ENCODE peak calls at places on chromosomes 12 and 14, in eight cellular contexts. One of them, this sample, is unnamed.

GRCh38 chr14:100022772-100023451 is 42.3 kb upstream of the EVL start:
- DNase-seq in suprapubic skin: no peak
- DNase-seq in tibial nerve: no peak
- DNase-seq in A549: no peak
- DNase-seq in transverse colon: no peak
- DNase-seq in ovary: no peak
- DNase-seq in GM12878: no peak
- DNase-seq in HepG2: no peak
- DNase-seq in this sample: no peak

GRCh38 chr14:85531594-85532391 is 1.8 kb downstream of the FLRT2 start:
- DNase-seq in transverse colon: no peak
- DNase-seq in HepG2: no peak
- DNase-seq in ovary: peak; percentile 86
- DNase-seq in A549: peak; percentile 32
- DNase-seq in GM12878: no peak
- DNase-seq in tibial nerve: peak; percentile 65
- DNase-seq in suprapubic skin: peak; percentile 84
- DNase-seq in this sample: peak; percentile 26

GRCh38 chr12:21906919-21907642 is 34.1 kb downstream of the ABCC9 start:
- DNase-seq in ovary: no peak
- DNase-seq in tibial nerve: no peak
- DNase-seq in suprapubic skin: no peak
- DNase-seq in transverse colon: no peak
- DNase-seq in A549: no peak
- DNase-seq in HepG2: no peak
- DNase-seq in GM12878: no peak
- DNase-seq in this sample: no peak

GRCh38 chr12:83827860-83828259 is 1084.7 kb downstream of the SLC6A15 start:
- DNase-seq in HepG2: no peak
- DNase-seq in GM12878: no peak
- DNase-seq in transverse colon: no peak
- DNase-seq in tibial nerve: no peak
- DNase-seq in ovary: no peak
- DNase-seq in suprapubic skin: no peak
- DNase-seq in A549: no peak
- DNase-seq in this sample: no peak

GRCh38 chr14:24171422-24172260 is at the start of gene REC8:
- DNase-seq in ovary: peak; percentile 85
- DNase-seq in GM12878: peak; percentile 82
- DNase-seq in tibial nerve: peak; percentile 63
- DNase-seq in A549: no peak
- DNase-seq in transverse colon: peak; percentile 74
- DNase-seq in suprapubic skin: peak; percentile 74
- DNase-seq in HepG2: no peak
- DNase-seq in this sample: peak; percentile 82

GRCh38 chr12:68675098-68675842 is 11.5 kb upstream of the NUP107 start:
- DNase-seq in tibial nerve: no peak
- DNase-seq in HepG2: no peak
- DNase-seq in GM12878: no peak
- DNase-seq in suprapubic skin: no peak
- DNase-seq in transverse colon: peak; percentile 64
- DNase-seq in ovary: no peak
- DNase-seq in A549: no peak
- DNase-seq in this sample: peak; percentile 48

GRCh38 chr14:71666579-71667145 is 265.6 kb upstream of the RGS6 start:
- DNase-seq in ovary: no peak
- DNase-seq in tibial nerve: no peak
- DNase-seq in transverse colon: no peak
- DNase-seq in suprapubic skin: no peak
- DNase-seq in HepG2: no peak
- DNase-seq in A549: no peak
- DNase-seq in GM12878: no peak
- DNase-seq in this sample: no peak

GRCh38 chr12:88663001-88663400 is 82.7 kb upstream of the KITLG start:
- DNase-seq in tibial nerve: no peak
- DNase-seq in suprapubic skin: no peak
- DNase-seq in transverse colon: no peak
- DNase-seq in A549: no peak
- DNase-seq in HepG2: no peak
- DNase-seq in ovary: no peak
- DNase-seq in GM12878: no peak
- DNase-seq in this sample: no peak

GRCh38 chr14:103802353-103802752 is 45.0 kb downstream of the PPP1R13B start:
- DNase-seq in transverse colon: no peak
- DNase-seq in HepG2: no peak
- DNase-seq in suprapubic skin: no peak
- DNase-seq in GM12878: no peak
- DNase-seq in tibial nerve: no peak
- DNase-seq in ovary: no peak
- DNase-seq in A549: no peak
- DNase-seq in this sample: no peak

GRCh38 chr14:85415015-85415712 is 114.8 kb upstream of the FLRT2 start:
- DNase-seq in tibial nerve: peak; percentile 18
- DNase-seq in GM12878: no peak
- DNase-seq in A549: peak; percentile 85
- DNase-seq in transverse colon: no peak
- DNase-seq in ovary: peak; percentile 42
- DNase-seq in HepG2: peak; percentile 64
- DNase-seq in suprapubic skin: peak; percentile 68
- DNase-seq in this sample: no peak

GRCh38 chr14:101934751-101935150 is 29.6 kb upstream of the DYNC1H1 start:
- DNase-seq in suprapubic skin: peak; percentile 36
- DNase-seq in tibial nerve: no peak
- DNase-seq in HepG2: no peak
- DNase-seq in A549: no peak
- DNase-seq in transverse colon: no peak
- DNase-seq in ovary: peak; percentile 28
- DNase-seq in GM12878: no peak
- DNase-seq in this sample: no peak
- TF ChIP-seq EP300 in suprapubic skin: no peak
- TF ChIP-seq EP300 in tibial nerve: no peak
- TF ChIP-seq EP300 in HepG2: no peak
- TF ChIP-seq EP300 in A549: no peak
- TF ChIP-seq EP300 in transverse colon: no peak
- TF ChIP-seq EP300 in ovary: no peak
- TF ChIP-seq EP300 in GM12878: no peak
- TF ChIP-seq EP300 in this sample: no peak

GRCh38 chr12:25025260-25025659 is 76.4 kb upstream of the BCAT1 start:
- DNase-seq in HepG2: no peak
- DNase-seq in tibial nerve: no peak
- DNase-seq in A549: no peak
- DNase-seq in suprapubic skin: no peak
- DNase-seq in ovary: no peak
- DNase-seq in transverse colon: no peak
- DNase-seq in GM12878: no peak
- DNase-seq in this sample: no peak
- H3K4me3 ChIP-seq in HepG2: no peak overlapping the region
- H3K4me3 ChIP-seq in tibial nerve: no peak overlapping the region
- H3K4me3 ChIP-seq in A549: no peak overlapping the region
- H3K4me3 ChIP-seq in suprapubic skin: no peak overlapping the region
- H3K4me3 ChIP-seq in ovary: no peak overlapping the region
- H3K4me3 ChIP-seq in transverse colon: no peak overlapping the region
- H3K4me3 ChIP-seq in GM12878: no peak overlapping the region
- H3K4me3 ChIP-seq in this sample: no peak overlapping the region

DNA sequence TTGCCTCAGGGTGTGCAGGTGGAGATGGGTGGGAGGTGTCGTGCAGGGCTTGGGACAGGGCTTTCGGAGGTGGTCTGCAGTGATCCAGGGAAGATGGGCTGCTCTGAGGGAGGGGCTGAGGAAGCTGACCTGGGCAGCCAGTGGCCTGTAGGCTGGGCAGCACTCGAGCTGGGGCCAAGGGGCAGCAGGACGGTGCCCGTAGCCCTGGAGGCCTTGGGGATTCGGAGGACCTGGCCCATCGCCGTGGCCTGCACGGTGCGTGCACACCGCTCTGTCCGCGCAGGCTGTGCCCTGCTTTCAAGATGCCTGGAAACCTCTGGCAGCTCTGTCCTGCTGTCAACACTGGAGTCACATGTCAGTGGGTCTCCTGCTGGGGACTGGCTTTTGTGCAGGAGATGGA is 9.1 kb downstream of the PACS2 start:
- DNase-seq in tibial nerve: no peak
- DNase-seq in GM12878: no peak
- DNase-seq in ovary: no peak
- DNase-seq in A549: no peak
- DNase-seq in transverse colon: no peak
- DNase-seq in suprapubic skin: no peak
- DNase-seq in HepG2: no peak
- DNase-seq in this sample: no peak
- TF ChIP-seq EP300 in tibial nerve: no peak
- TF ChIP-seq EP300 in GM12878: no peak
- TF ChIP-seq EP300 in ovary: no peak
- TF ChIP-seq EP300 in A549: no peak
- TF ChIP-seq EP300 in transverse colon: no peak
- TF ChIP-seq EP300 in suprapubic skin: no peak
- TF ChIP-seq EP300 in HepG2: no peak
- TF ChIP-seq EP300 in this sample: no peak

GRCh38 chr14:75049731-75050201 is 1.5 kb downstream of the MLH3 start:
- DNase-seq in HepG2: no peak
- DNase-seq in ovary: no peak
- DNase-seq in A549: no peak
- DNase-seq in transverse colon: no peak
- DNase-seq in tibial nerve: no peak
- DNase-seq in GM12878: no peak
- DNase-seq in suprapubic skin: no peak
- DNase-seq in this sample: no peak
- H3K4me3 ChIP-seq in HepG2: peak overlapping the region; percentile 75
- H3K4me3 ChIP-seq in ovary: no peak overlapping the region
- H3K4me3 ChIP-seq in A549: no peak overlapping the region
- H3K4me3 ChIP-seq in transverse colon: no peak overlapping the region
- H3K4me3 ChIP-seq in tibial nerve: peak overlapping the region; percentile 0
- H3K4me3 ChIP-seq in GM12878: no peak overlapping the region
- H3K4me3 ChIP-seq in suprapubic skin: no peak overlapping the region
- H3K4me3 ChIP-seq in this sample: no peak overlapping the region

GRCh38 chr12:64466178-64466577 is 14.3 kb downstream of the TBK1 start:
- DNase-seq in suprapubic skin: no peak
- DNase-seq in A549: no peak
- DNase-seq in transverse colon: no peak
- DNase-seq in GM12878: no peak
- DNase-seq in ovary: no peak
- DNase-seq in HepG2: no peak
- DNase-seq in tibial nerve: no peak
- DNase-seq in this sample: no peak

GRCh38 chr12:64459388-64460024 is 7.6 kb downstream of the TBK1 start:
- DNase-seq in GM12878: no peak
- DNase-seq in HepG2: no peak
- DNase-seq in A549: no peak
- DNase-seq in suprapubic skin: no peak
- DNase-seq in transverse colon: no peak
- DNase-seq in ovary: no peak
- DNase-seq in tibial nerve: no peak
- DNase-seq in this sample: no peak

GRCh38 chr12:64457923-64458322 is 6.0 kb downstream of the TBK1 start:
- DNase-seq in transverse colon: no peak
- DNase-seq in suprapubic skin: no peak
- DNase-seq in ovary: no peak
- DNase-seq in tibial nerve: no peak
- DNase-seq in A549: no peak
- DNase-seq in HepG2: no peak
- DNase-seq in GM12878: no peak
- DNase-seq in this sample: no peak

GRCh38 chr12:64457466-64457865 is 5.5 kb downstream of the TBK1 start:
- DNase-seq in transverse colon: no peak
- DNase-seq in A549: no peak
- DNase-seq in tibial nerve: no peak
- DNase-seq in HepG2: no peak
- DNase-seq in GM12878: no peak
- DNase-seq in ovary: no peak
- DNase-seq in suprapubic skin: no peak
- DNase-seq in this sample: no peak

DNA sequence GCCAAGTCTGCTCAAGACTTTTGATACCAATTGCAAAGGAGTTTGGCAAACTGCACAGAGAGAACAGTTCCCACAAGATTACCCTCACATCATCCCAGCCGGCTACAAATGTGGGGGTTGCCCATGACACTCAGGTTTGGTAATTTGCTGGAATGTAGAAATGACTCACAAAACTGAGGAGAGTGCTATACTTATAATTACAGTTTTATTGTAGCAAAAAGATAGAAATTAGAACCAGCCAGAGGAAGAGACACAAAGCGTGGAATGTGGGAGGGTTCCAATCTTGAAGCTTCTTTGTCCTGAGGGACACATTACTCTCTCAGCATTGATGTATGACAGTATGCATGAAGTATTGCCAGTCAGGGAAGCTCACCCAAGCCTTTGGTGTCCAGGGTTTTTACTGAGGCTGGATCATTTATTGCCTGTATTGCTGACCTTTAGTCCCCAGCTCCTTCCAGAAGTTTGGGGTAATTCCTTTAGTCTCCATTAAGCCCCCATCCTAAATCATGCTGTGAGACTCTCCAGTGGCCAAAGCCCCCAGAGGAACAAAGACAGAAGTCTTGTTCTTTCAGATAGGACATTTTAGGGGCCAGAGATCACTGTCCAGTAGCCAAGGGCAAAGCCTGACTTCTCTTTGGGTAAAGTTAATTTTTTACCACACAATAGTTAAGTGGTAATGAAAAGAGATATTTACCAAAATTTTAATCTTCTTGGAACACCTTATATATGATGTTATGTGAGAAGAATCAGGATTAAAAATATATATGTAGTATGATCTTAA is 9.9 kb downstream of the TBK1 start:
- DNase-seq in A549: no peak
- DNase-seq in suprapubic skin: no peak
- DNase-seq in transverse colon: no peak
- DNase-seq in HepG2: peak; percentile 13
- DNase-seq in tibial nerve: no peak
- DNase-seq in ovary: no peak
- DNase-seq in GM12878: no peak
- DNase-seq in this sample: no peak
- TF ChIP-seq EP300 in A549: no peak
- TF ChIP-seq EP300 in suprapubic skin: no peak
- TF ChIP-seq EP300 in transverse colon: no peak
- TF ChIP-seq EP300 in HepG2: no peak
- TF ChIP-seq EP300 in tibial nerve: no peak
- TF ChIP-seq EP300 in ovary: no peak
- TF ChIP-seq EP300 in GM12878: no peak
- TF ChIP-seq EP300 in this sample: no peak

GRCh38 chr12:120261951-120262851 is 3.3 kb downstream of the PXN start:
- DNase-seq in HepG2: no peak
- DNase-seq in tibial nerve: no peak
- DNase-seq in suprapubic skin: no peak
- DNase-seq in ovary: peak; percentile 46
- DNase-seq in GM12878: no peak
- DNase-seq in transverse colon: peak; percentile 46
- DNase-seq in A549: peak; percentile 62
- DNase-seq in this sample: no peak
- H3K4me3 ChIP-seq in HepG2: peak overlapping the region; percentile 45
- H3K4me3 ChIP-seq in tibial nerve: peak overlapping the region; percentile 94
- H3K4me3 ChIP-seq in suprapubic skin: peak overlapping the region; percentile 74
- H3K4me3 ChIP-seq in ovary: no peak overlapping the region
- H3K4me3 ChIP-seq in GM12878: no peak overlapping the region
- H3K4me3 ChIP-seq in transverse colon: peak overlapping the region; percentile 99
- H3K4me3 ChIP-seq in A549: peak overlapping the region; percentile 99
- H3K4me3 ChIP-seq in this sample: peak overlapping the region; percentile 85

This sample was measured in stomach.